ENCODE peak calls at places on chromosomes 2 and 18, in five cellular contexts. K is iris pigment epithelial cell, H is MCF 10A, B is stomach, W is cardiac fibroblast. A is an unnamed sample.

GRCh38 chr2:226116346-226116745 is 683.3 kb downstream of the IRS1 start:
- DNase-seq in K (no peak), H (no peak), B (no peak), W (no peak), A (no peak)

GRCh38 chr18:35949903-35950627 is 22.4 kb upstream of the RMP24 start:
- DNase-seq in K (peak), H (peak), B (peak), W (peak), A (no peak)

GRCh38 chr2:101149241-101150192 is 1.7 kb downstream of the TBC1D8 start:
- DNase-seq in K (no peak), H (peak), B (peak), W (no peak), A (no peak)

GRCh38 chr2:100059638-100060037 is 82.8 kb downstream of the AFF3 start:
- DNase-seq in K (no peak), H (no peak), B (no peak), W (no peak), A (peak)

GRCh38 chr2:8028981-8029380 is 652.9 kb upstream of the ID2 start:
- DNase-seq in K (no peak), H (no peak), B (no peak), W (no peak), A (no peak)

GRCh38 chr2:165163771-165164170 is 40.1 kb downstream of the SCN3A start:
- DNase-seq in K (no peak), H (no peak), B (no peak), W (peak), A (no peak)

GRCh38 chr2:95719473-95720060 is 127.8 kb downstream of the TRIM43 start:
- DNase-seq in K (no peak), H (no peak), B (peak), W (no peak), A (peak)

GRCh38 chr2:232343816-232344215 is 34.7 kb upstream of the ALPP start:
- DNase-seq in K (no peak), H (no peak), B (no peak), W (no peak), A (no peak)

GRCh38 chr2:153940511-153940910 is 68.8 kb downstream of the GALNT13 start:
- DNase-seq in K (peak), H (no peak), B (no peak), W (peak), A (no peak)

GRCh38 chr18:13726972-13727331 is 479 bp downstream of the RNMT start:
- DNase-seq in K (peak), H (no peak), B (peak), W (peak), A (no peak)